ENCODE peak calls at places on chromosomes 12 and 14, in four cellular contexts. S is NCI-H345; Q is effector memory CD4-positive, alpha-beta T cell; Z is A172. V is an unnamed sample.

GRCh38 chr12:81797100-81797499 is 38.0 kb upstream of the PPFIA2 start:
- DNase-seq in S (no peak), Z (peak), Q (no peak), V (no peak)

GRCh38 chr12:54143233-54143986 is 45.4 kb downstream of the SMUG1 start:
- DNase-seq in Q (no peak), Z (no peak), S (no peak), V (no peak)

GRCh38 chr14:91870001-91870400 is 2.7 kb upstream of the TC2N start:
- DNase-seq in Q (peak), S (no peak), Z (peak), V (peak)

GRCh38 chr14:75476274-75476995 is 45.8 kb upstream of the BATF start:
- DNase-seq in Q (no peak), Z (no peak), S (peak), V (no peak)

GRCh38 chr12:93591137-93591868 is 18.8 kb downstream of the SOCS2 start:
- DNase-seq in Q (no peak), S (peak), Z (peak), V (peak)

GRCh38 chr14:65832431-65833253 is 420.1 kb downstream of the FUT8 start:
- DNase-seq in S (no peak), Q (no peak), Z (peak), V (no peak)

GRCh38 chr12:402127-402456 is 648 bp downstream of the CCDC77 start:
- DNase-seq in S (no peak), Q (no peak), Z (peak), V (no peak)

GRCh38 chr12:55666508-55666907 is 29.8 kb downstream of the OR10P1 start:
- DNase-seq in Q (no peak), S (no peak), Z (no peak), V (no peak)

GRCh38 chr12:13362260-13362841 is 165.8 kb downstream of the EMP1 start:
- DNase-seq in S (peak), Z (peak), Q (no peak), V (no peak)

GRCh38 chr12:49665384-49665783 is 41.8 kb downstream of the FMNL3 start:
- DNase-seq in Z (no peak), S (no peak), Q (no peak), V (no peak)

GRCh38 chr14:104873380-104874055 is 8.4 kb downstream of the CEP170B start:
- DNase-seq in Q (no peak), Z (no peak), S (no peak), V (no peak)

GRCh38 chr12:75646329-75646940 is 135.0 kb upstream of the KRR1 start:
- DNase-seq in S (no peak), Z (no peak), Q (no peak), V (no peak)

GRCh38 chr12:77401062-77401461 is 335.7 kb upstream of the E2F7 start:
- DNase-seq in Q (no peak), Z (no peak), S (no peak), V (no peak)

GRCh38 chr12:64318605-64319004 is 72.0 kb downstream of the C12orf56 start:
- DNase-seq in Q (no peak), Z (peak), S (no peak), V (no peak)

GRCh38 chr12:27965966-27966365 is 6.6 kb downstream of the PTHLH start:
- DNase-seq in Q (no peak), S (no peak), Z (peak), V (no peak)

GRCh38 chr12:66103011-66103913 is 27.3 kb downstream of the LLPH start:
- DNase-seq in S (no peak), Q (no peak), Z (no peak), V (no peak)

GRCh38 chr14:36955967-36956366 is 216.4 kb downstream of the SLC25A21 start:
- DNase-seq in S (no peak), Z (no peak), Q (no peak), V (no peak)

GRCh38 chr12:47054659-47055058 is 24.8 kb upstream of the PCED1B start:
- DNase-seq in S (no peak), Z (no peak), Q (no peak), V (no peak)

GRCh38 chr12:10392394-10392930 is 2.6 kb upstream of the KLRK1 start:
- DNase-seq in Z (peak), Q (no peak), S (peak), V (no peak)

GRCh38 chr12:45483571-45483970 is 245.9 kb upstream of the ARID2 start:
- DNase-seq in Q (no peak), S (no peak), Z (no peak), V (no peak)

GRCh38 chr12:57726884-57727757 is 11.4 kb downstream of the AGAP2 start:
- DNase-seq in S (no peak), Z (no peak), Q (no peak), V (no peak)

GRCh38 chr12:105352049-105352448 is 21.6 kb downstream of the C12orf75 start:
- DNase-seq in S (no peak), Z (no peak), Q (no peak), V (no peak)

GRCh38 chr14:25756880-25757279 is 706.9 kb upstream of the STXBP6 start:
- DNase-seq in S (no peak), Q (no peak), Z (no peak), V (no peak)

GRCh38 chr12:12817611-12818010 is 4.5 kb downstream of the DDX47 start:
- DNase-seq in Z (no peak), Q (no peak), S (no peak), V (no peak)

GRCh38 chr14:80523518-80524117 is 312.3 kb upstream of the DIO2 start:
- DNase-seq in Q (no peak), Z (no peak), S (no peak), V (no peak)

GRCh38 chr12:26135571-26135970 is 10.7 kb upstream of the BHLHE41 start:
- DNase-seq in Z (no peak), S (no peak), Q (no peak), V (no peak)